ENCODE peak calls at places on chromosomes 6 and 20, in five cellular contexts. K, F, W, N and R are unnamed samples.

GRCh38 chr6:22062807-22063408 is 233.9 kb downstream of the PRL start:
- DNase-seq in N (peak), K (no peak), W (no peak), F (no peak), R (no peak)

GRCh38 chr6:33208089-33208967 is at the start of gene RING1:
- DNase-seq in W (peak), F (peak), K (peak), N (peak), R (peak)

GRCh38 chr6:14316911-14317535 is 199.5 kb downstream of the CD83 start:
- DNase-seq in W (no peak), K (no peak), N (no peak), F (no peak), R (no peak)

GRCh38 chr20:40525356-40525755 is 163.7 kb downstream of the MAFB start:
- DNase-seq in F (no peak), W (no peak), N (no peak), K (no peak), R (no peak)

GRCh38 chr6:89999995-90000825 is 105.9 kb downstream of the GJA10 start:
- DNase-seq in N (no peak), K (no peak), W (no peak), F (no peak), R (no peak)

GRCh38 chr20:34185766-34186620 is 55.2 kb upstream of the ASIP start:
- DNase-seq in F (no peak), K (no peak), W (peak), N (no peak), R (no peak)

GRCh38 chr6:117481278-117481925 is 1.1 kb upstream of the DCBLD1 start:
- DNase-seq in N (no peak), W (no peak), F (no peak), K (no peak), R (no peak)

GRCh38 chr6:128696651-128697391 is 176.4 kb upstream of the PTPRK start:
- DNase-seq in N (no peak), K (no peak), F (no peak), W (peak), R (no peak)

GRCh38 chr6:39453956-39454524 is 131.5 kb upstream of the KCNK16 start:
- DNase-seq in F (no peak), N (no peak), W (no peak), K (no peak), R (no peak)

GRCh38 chr20:7924692-7925091 is 15.6 kb downstream of the HAO1 start:
- DNase-seq in F (no peak), K (no peak), W (peak), N (no peak), R (no peak)

GRCh38 chr20:34525709-34526416 is 9.6 kb downstream of the DYNLRB1 start:
- DNase-seq in F (no peak), N (peak), W (peak), K (peak), R (peak)

GRCh38 chr6:26520088-26520839 is 17.9 kb upstream of the HMGN4 start:
- DNase-seq in N (peak), F (no peak), W (no peak), K (peak), R (peak)

GRCh38 chr20:12095224-12095623 is 177.5 kb downstream of the BTBD3 start:
- DNase-seq in F (no peak), W (no peak), N (no peak), K (no peak), R (no peak)